ENCODE peak calls at places on chromosomes 13 and 19, in seven cellular contexts. N, R, G, W, F, X and Y are unnamed samples.

GRCh38 chr13:66875264-66875663 is 354.9 kb downstream of the PCDH9 start:
- DNase-seq in N (no peak), R (no peak), G (no peak), W (no peak), F (no peak), X (no peak), Y (no peak)

GRCh38 chr19:3970313-3970807 is 539 bp downstream of the DAPK3 start:
- DNase-seq in N (no peak), R (no peak), G (peak), W (no peak), F (no peak), X (no peak), Y (no peak)

GRCh38 chr13:74710006-74710405 is 575.8 kb upstream of the KLF12 start:
- DNase-seq in N (no peak), R (no peak), G (no peak), W (no peak), F (no peak), X (no peak), Y (no peak)

GRCh38 chr19:32798201-32798600 is 71.4 kb downstream of the SLC7A9 start:
- DNase-seq in N (no peak), R (no peak), G (no peak), W (no peak), F (no peak), X (no peak), Y (no peak)

GRCh38 chr13:113053801-113054604 is 51.6 kb upstream of the F7 start:
- DNase-seq in N (no peak), R (no peak), G (no peak), W (no peak), F (no peak), X (no peak), Y (no peak)

GRCh38 chr19:28009696-28010095 is 1203.3 kb downstream of the UQCRFS1 start:
- DNase-seq in N (no peak), R (no peak), G (no peak), W (no peak), F (no peak), X (no peak), Y (peak)

GRCh38 chr13:99125335-99125915 is 75.2 kb upstream of the UBAC2 start:
- DNase-seq in N (no peak), R (no peak), G (no peak), W (no peak), F (no peak), X (no peak), Y (no peak)

GRCh38 chr13:49935171-49936084 is 712 bp downstream of the SPRYD7 start:
- DNase-seq in N (peak), R (peak), G (no peak), W (peak), F (peak), X (no peak), Y (peak)

GRCh38 chr19:48645652-48646191 is at the start of gene CA11:
- DNase-seq in N (no peak), R (no peak), G (no peak), W (no peak), F (no peak), X (no peak), Y (no peak)

DNA sequence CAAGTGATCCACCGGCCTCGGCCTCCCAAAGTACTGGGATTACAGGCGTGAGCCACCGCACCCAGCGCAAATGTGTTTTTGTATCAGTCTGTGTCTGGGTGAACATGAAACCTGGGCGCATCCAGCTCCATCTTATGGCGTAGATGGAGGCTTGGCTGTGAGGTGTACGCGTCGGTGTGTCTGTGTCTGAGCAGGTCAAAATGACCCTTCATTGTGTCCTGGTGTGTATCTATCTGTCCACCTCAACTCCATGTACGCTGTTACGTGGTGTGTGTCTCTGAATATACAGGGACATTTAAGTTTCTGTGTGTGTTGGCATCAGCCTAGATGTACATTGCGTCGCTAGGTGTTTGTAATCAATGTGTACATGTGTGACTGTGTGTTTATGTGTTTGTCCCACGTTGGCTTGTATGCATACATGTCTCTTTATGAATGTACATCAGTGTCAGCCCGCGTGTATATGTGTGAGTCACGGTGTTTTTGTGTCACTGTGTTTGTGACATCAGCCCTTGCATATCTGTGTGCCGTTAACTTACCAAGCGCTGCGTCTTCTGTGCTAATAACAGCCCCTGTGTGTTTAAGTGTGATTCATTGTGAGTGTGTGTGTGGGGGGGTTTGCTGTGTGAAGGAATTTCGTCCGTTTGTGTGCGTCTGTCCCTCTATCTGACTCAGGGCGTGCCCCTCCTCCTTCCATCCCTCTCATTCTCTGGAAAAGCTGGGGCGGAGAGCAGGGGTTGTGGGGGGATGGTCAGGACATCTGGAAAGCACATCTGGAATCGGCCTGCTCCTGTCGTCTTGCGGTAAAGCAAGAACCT is 6.4 kb downstream of the AXL start:
- DNase-seq in N (no peak), R (peak), G (peak), W (peak), F (peak), X (peak), Y (peak)
- H3K4me3 ChIP-seq in N (no peak), R (peak), G (peak), W (peak), F (peak), X (peak), Y (peak)

DNA sequence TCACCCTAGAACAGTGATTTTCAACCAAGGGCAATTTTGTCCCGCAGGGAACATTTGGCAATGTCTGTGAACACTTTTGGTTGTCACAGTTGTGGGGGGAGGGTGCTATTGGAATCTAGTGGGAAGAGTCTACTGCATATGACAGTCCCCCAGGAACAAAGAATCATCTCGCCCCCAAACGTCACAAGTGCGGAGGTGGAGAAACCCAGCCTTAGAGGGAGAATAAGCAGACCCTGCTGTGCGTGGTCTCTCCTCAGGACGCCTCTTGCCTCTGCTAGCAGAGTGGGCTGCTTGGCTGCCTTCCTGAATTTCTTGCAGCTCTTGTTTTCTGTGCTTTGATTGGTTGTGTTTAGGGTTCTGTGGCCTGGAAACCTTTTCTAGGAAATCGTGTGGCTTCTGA is 42.4 kb downstream of the NFIX start:
- DNase-seq in N (no peak), R (no peak), G (no peak), W (no peak), F (no peak), X (no peak), Y (no peak)
- TF ChIP-seq CTCF in N (no peak), R (no peak), G (no peak), W (no peak), F (no peak), X (no peak), Y (no peak)

DNA sequence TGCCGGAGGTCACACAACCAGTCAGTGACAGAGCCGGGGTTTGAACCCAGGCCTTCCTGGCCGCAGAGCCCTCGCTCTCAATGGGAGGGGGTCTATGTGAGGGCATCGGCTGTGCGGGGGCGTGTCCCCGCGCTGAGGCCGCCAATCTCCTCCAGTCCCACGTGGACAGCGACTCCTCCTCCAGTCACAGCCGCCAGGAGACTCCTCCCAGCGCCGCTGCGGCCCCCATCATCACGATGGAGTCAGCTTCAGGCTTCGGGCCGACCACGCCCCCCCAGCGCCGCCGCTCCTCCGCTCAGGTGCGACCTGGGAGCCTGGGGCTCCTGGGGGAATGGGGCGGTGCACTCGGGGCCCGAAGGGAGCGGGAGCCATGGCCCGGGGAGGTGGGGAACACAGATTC is 6.0 kb downstream of the SPRED3 start:
- DNase-seq in N (no peak), R (no peak), G (no peak), W (no peak), F (no peak), X (no peak), Y (no peak)
- H3K4me3 ChIP-seq in N (no peak), R (no peak), G (no peak), W (no peak), F (peak), X (no peak), Y (no peak)

GRCh38 chr19:11673608-11674041 is 65.1 kb downstream of the ZNF823 start:
- DNase-seq in N (no peak), R (peak), G (peak), W (peak), F (peak), X (no peak), Y (peak)
- TF ChIP-seq CTCF in N (no peak), R (peak), G (peak), W (peak), F (peak), X (peak), Y (peak)

DNA sequence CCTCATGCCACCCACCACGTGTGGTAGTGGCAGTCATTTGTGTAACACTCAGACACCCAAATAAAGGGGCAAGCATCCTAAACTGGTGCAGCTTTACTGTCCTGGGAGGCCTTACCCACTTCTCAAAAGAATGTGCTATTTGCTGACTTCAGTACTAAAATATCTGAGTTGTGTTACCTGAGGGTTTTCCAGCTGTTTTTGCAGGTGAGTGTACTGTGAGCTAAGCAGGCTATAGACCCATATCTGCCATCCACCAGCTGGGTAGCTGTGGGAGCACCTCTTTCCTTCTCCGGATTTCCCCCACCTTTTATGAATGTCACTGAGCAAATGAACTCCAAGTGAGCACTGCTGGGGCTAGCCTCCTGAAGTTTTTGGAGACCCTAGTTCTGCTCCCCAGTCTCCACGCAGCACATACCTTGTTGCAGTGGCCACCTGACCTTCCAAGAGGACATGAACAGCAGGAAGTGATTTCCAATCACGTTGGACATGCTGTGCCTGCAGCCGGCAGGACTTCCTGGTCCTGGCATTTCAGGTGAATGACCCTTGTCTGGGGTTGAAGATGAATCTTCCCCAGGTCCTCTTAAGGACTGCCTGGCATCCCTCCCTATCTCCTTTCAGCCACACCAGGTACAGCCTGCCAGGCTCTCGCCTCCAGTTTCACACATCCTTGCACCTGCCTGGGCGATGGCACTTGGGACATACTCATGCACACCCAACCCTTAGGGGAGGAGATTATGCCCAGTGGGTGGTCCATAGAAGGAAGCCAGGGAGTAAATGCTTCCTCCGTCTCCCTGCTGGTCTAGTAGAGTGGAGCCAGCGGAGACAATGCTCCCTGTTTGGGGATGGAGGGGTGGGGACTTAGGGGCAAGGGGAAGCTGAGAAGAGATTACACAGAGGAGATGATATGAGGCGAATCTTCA is 109.5 kb upstream of the SPATA13 start:
- DNase-seq in N (no peak), R (no peak), G (no peak), W (no peak), F (no peak), X (no peak), Y (no peak)
- H3K4me3 ChIP-seq in N (no peak), R (no peak), G (no peak), W (no peak), F (no peak), X (no peak), Y (no peak)

GRCh38 chr19:18940791-18941627 is at the start of gene HOMER3:
- DNase-seq in N (peak), R (peak), G (peak), W (peak), F (peak), X (peak), Y (peak)
- TF ChIP-seq CTCF in N (no peak), R (no peak), G (peak), W (peak), F (no peak), X (peak), Y (peak)

DNA sequence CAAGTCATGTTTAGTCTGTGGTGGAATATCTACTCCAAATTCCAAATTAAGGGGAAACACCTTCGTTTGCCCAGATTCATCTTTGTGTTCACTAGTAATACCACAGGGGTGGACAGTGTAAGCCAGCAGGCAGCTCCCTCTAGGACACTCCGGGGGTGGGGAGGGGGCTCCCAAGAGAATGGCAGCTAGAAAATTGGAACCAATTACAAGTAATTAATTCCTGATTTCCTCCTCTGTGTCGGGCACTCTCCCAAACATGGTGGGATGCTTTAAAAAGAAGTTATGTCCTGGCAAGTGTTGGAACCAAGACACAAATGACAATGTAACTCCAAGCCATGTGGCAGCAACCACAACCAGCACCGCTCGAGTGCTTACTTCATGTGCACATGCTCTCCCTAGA is 5.9 kb downstream of the COL4A1 start:
- DNase-seq in N (no peak), R (no peak), G (peak), W (no peak), F (no peak), X (no peak), Y (no peak)
- H3K4me3 ChIP-seq in N (no peak), R (no peak), G (no peak), W (no peak), F (no peak), X (no peak), Y (no peak)

DNA sequence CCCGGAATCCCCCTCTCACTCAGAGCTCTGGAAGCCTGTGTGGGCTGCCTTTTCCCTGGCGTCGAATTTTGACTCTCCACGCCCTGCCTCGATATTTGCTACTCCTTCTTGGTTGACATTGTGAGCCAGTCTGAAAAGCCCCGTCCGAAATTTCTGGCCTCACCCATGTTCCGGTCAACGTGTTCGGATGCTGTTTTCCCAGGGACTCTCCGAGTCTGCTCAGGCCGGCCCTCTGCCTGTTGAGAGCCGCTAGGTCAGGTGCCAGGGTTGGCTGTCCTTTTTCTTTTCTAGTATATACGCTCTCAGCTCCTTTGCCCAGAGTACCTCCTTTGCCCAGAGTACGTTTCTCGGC is 6.8 kb upstream of the DGKH start:
- DNase-seq in N (no peak), R (peak), G (peak), W (peak), F (peak), X (no peak), Y (peak)
- TF ChIP-seq CTCF in N (no peak), R (peak), G (peak), W (peak), F (peak), X (peak), Y (peak)